ENCODE peak calls at places on chromosome 17, in six cellular contexts. Z is HCT116, X is PC-3, A is GM23248, G is GM23338, W is OCI-LY7. Y is an unnamed sample.
A peak's percentile ranks its signal among the peaks of the same experiment; 100 is the strongest.

GRCh38 chr17:44925731-44926697 is 10.7 kb upstream of the GFAP start:
- DNase-seq in Z (no peak), X (no peak), A (no peak), G (no peak), W (no peak), Y (no peak)

GRCh38 chr17:58710948-58711552 is 18.6 kb downstream of the RAD51C start:
- DNase-seq in Z (peak; percentile 56), X (peak; percentile 85), A (peak; percentile 77), G (peak; percentile 90), W (peak; percentile 70), Y (peak; percentile 85)

GRCh38 chr17:80755650-80756405 is 211.2 kb downstream of the RPTOR start:
- DNase-seq in Z (no peak), X (no peak), A (peak; percentile 18), G (peak; percentile 62), W (peak; percentile 45), Y (no peak)

GRCh38 chr17:44599298-44600175 is 42.3 kb downstream of the FZD2 start:
- DNase-seq in Z (no peak), X (peak; percentile 94), A (peak; percentile 95), G (peak; percentile 44), W (no peak), Y (peak; percentile 83)

GRCh38 chr17:65220732-65221131 is 83.6 kb downstream of the RGS9 start:
- DNase-seq in Z (peak; percentile 23), X (peak; percentile 62), A (peak; percentile 39), G (no peak), W (no peak), Y (no peak)

GRCh38 chr17:42817866-42818265 is 6.2 kb downstream of the BECN1 start:
- DNase-seq in Z (no peak), X (no peak), A (peak; percentile 51), G (no peak), W (no peak), Y (no peak)

GRCh38 chr17:70521821-70522256 is 352.5 kb downstream of the KCNJ2 start:
- DNase-seq in Z (no peak), X (peak; percentile 31), A (no peak), G (no peak), W (no peak), Y (peak; percentile 13)

GRCh38 chr17:21199856-21200255 is 14.1 kb downstream of the TMEM11 start:
- DNase-seq in Z (no peak), X (no peak), A (no peak), G (peak; percentile 65), W (no peak), Y (no peak)

GRCh38 chr17:57541472-57542394 is 203.4 kb downstream of the CCDC182 start:
- DNase-seq in Z (peak; percentile 50), X (no peak), A (no peak), G (no peak), W (no peak), Y (peak; percentile 81)

GRCh38 chr17:1107777-1108559 is 71.8 kb downstream of the ABR start:
- DNase-seq in Z (no peak), X (no peak), A (peak; percentile 34), G (no peak), W (no peak), Y (no peak)

GRCh38 chr17:45128331-45128730 is 4.0 kb downstream of the PLCD3 start:
- DNase-seq in Z (no peak), X (no peak), A (no peak), G (no peak), W (no peak), Y (no peak)

GRCh38 chr17:48577946-48578615 is at the start of gene HOXB4:
- DNase-seq in Z (no peak), X (no peak), A (peak; percentile 90), G (peak; percentile 85), W (peak; percentile 85), Y (peak; percentile 76)

GRCh38 chr17:50501054-50501453 is 7.2 kb upstream of the MYCBPAP start:
- DNase-seq in Z (peak; percentile 50), X (peak; percentile 76), A (peak; percentile 52), G (peak; percentile 71), W (peak; percentile 37), Y (no peak)

GRCh38 chr17:83128306-83129240 is 49.2 kb downstream of the METRNL start:
- DNase-seq in Z (no peak), X (no peak), A (no peak), G (no peak), W (no peak), Y (no peak)

GRCh38 chr17:17768415-17769088 is 68.2 kb downstream of the SREBF1 start:
- DNase-seq in Z (no peak), X (no peak), A (no peak), G (no peak), W (no peak), Y (no peak)

GRCh38 chr17:18136357-18136756 is 27.8 kb downstream of the MYO15A start:
- DNase-seq in Z (no peak), X (no peak), A (no peak), G (no peak), W (no peak), Y (no peak)

GRCh38 chr17:15169676-15170075 is 95.5 kb downstream of the PMP22 start:
- DNase-seq in Z (no peak), X (peak; percentile 34), A (peak; percentile 57), G (no peak), W (no peak), Y (no peak)
- TF ChIP-seq EZH2phosphoT487 in Z (no peak), X (no peak), A (no peak), G (no peak), W (no peak), Y (no peak)

GRCh38 chr17:67054608-67055007 is 10.3 kb downstream of the CACNG1 start:
- DNase-seq in Z (no peak), X (no peak), A (no peak), G (no peak), W (no peak), Y (no peak)

GRCh38 chr17:67051837-67052236 is 7.5 kb downstream of the CACNG1 start:
- DNase-seq in Z (no peak), X (no peak), A (no peak), G (no peak), W (no peak), Y (no peak)

GRCh38 chr17:67054011-67054591 is 9.7 kb downstream of the CACNG1 start:
- DNase-seq in Z (no peak), X (no peak), A (no peak), G (no peak), W (no peak), Y (no peak)

GRCh38 chr17:67053438-67054000 is 9.2 kb downstream of the CACNG1 start:
- DNase-seq in Z (no peak), X (no peak), A (no peak), G (no peak), W (no peak), Y (no peak)

GRCh38 chr17:67052720-67053437 is 8.5 kb downstream of the CACNG1 start:
- DNase-seq in Z (no peak), X (no peak), A (no peak), G (no peak), W (no peak), Y (no peak)
- TF ChIP-seq EZH2phosphoT487 in Z (no peak), X (no peak), A (no peak), G (no peak), W (no peak), Y (no peak)

GRCh38 chr17:20028436-20028835 is 19.3 kb downstream of the SPECC1 start:
- DNase-seq in Z (no peak), X (peak; percentile 63), A (peak; percentile 20), G (no peak), W (no peak), Y (no peak)
- TF ChIP-seq EZH2phosphoT487 in Z (no peak), X (no peak), A (no peak), G (no peak), W (no peak), Y (no peak)

GRCh38 chr17:14086189-14086588 is 16.9 kb downstream of the COX10 start:
- DNase-seq in Z (no peak), X (no peak), A (no peak), G (no peak), W (no peak), Y (no peak)
- TF ChIP-seq EZH2phosphoT487 in Z (no peak), X (no peak), A (no peak), G (no peak), W (no peak), Y (no peak)

DNA sequence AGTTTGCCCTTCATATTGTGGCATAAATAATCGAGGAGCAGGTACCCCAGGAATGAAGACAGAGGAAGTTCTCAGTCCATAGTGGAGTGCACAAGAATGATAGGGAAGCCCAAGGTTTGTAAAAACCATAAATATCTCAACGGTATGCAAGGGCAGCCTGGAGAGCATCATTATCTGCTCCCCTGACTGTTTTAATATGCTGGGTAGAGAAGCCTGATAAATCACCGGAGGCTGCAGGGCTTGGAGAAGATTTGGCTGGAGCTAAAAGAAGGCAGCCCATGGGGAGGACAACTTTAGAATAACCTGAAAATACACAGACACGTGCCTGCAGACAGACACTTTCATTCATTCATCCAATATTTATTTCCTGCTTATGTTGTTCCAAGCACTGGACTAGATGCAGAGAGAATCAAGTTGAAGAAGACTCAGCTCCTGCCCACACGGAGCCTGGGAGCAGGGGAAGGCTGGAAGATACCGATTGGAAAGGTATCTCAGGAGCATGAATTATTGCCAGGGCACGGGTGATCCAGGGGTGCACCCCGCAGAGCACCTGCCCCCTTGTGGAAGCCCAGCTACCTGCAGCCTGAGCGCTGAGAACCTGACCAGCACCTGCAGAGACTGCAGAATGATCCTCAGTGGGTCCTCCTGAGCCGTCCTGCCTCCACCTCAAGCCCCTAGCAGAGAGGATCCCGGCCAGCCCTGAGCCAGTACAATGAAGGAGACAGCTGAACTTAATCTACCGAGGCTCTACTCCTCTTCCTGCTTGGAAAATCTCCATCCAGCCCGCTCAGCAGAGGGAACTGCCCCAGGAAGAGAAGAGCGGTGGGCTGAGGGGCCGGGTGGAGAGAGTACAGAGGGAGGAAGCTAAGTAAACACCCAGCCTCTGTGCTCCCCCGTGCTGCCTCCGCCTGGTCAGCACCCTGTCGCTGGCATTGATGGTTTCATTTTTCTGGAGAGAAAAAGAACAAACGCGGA is 204.9 kb upstream of the RPL38 start:
- DNase-seq in Z (peak; percentile 35), X (peak; percentile 74), A (peak; percentile 42), G (peak; percentile 85), W (peak; percentile 65), Y (peak; percentile 76)
- TF ChIP-seq EZH2phosphoT487 in Z (no peak), X (no peak), A (no peak), G (no peak), W (no peak), Y (no peak)

GRCh38 chr17:13671771-13672170 is 70.0 kb upstream of the HS3ST3A1 start:
- DNase-seq in Z (no peak), X (peak; percentile 79), A (peak; percentile 40), G (peak; percentile 17), W (no peak), Y (no peak)
- TF ChIP-seq EZH2phosphoT487 in Z (no peak), X (no peak), A (no peak), G (no peak), W (no peak), Y (no peak)